ENCODE peak calls at places on chromosomes 16 and 17, in six cellular contexts. Y is cardiac fibroblast, D is brain microvascular endothelial cell, K is astrocyte of the cerebellum, M is lung, P is fibroblast of pulmonary artery. Z is an unnamed sample.

GRCh38 chr16:2486645-2487516 is 12.0 kb downstream of the TBC1D24 start:
- DNase-seq in K (no peak), Y (no peak), P (no peak), D (no peak), M (peak), Z (peak)

GRCh38 chr17:81928497-81929252 is 1.1 kb upstream of the MAFG start:
- DNase-seq in D (no peak), Y (no peak), M (no peak), P (no peak), K (no peak), Z (no peak)

GRCh38 chr16:87945351-87946042 is 5.7 kb upstream of the BANP start:
- DNase-seq in M (peak), Y (peak), P (peak), K (peak), D (peak), Z (peak)

GRCh38 chr16:5036228-5037156 is 2.8 kb upstream of the NAGPA start:
- DNase-seq in D (no peak), K (no peak), M (no peak), Y (peak), P (peak), Z (no peak)

GRCh38 chr16:3819741-3820724 is 60.5 kb downstream of the CREBBP start:
- DNase-seq in M (no peak), Y (peak), D (peak), K (peak), P (peak), Z (peak)

GRCh38 chr17:74566132-74566753 is 1.1 kb downstream of the CD300H start:
- DNase-seq in K (no peak), Y (peak), M (no peak), P (peak), D (no peak), Z (no peak)

GRCh38 chr16:79301036-79301435 is 299.5 kb downstream of the MAF start:
- DNase-seq in M (no peak), P (no peak), Y (no peak), K (no peak), D (no peak), Z (no peak)

GRCh38 chr16:66135838-66136237 is 230.7 kb upstream of the CDH5 start:
- DNase-seq in P (no peak), K (no peak), M (no peak), D (no peak), Y (no peak), Z (no peak)

GRCh38 chr17:11618861-11619566 is 20.7 kb downstream of the DNAH9 start:
- DNase-seq in D (no peak), Y (no peak), K (no peak), P (no peak), M (peak), Z (peak)

GRCh38 chr16:31092330-31092729 is 2.3 kb downstream of the VKORC1 start:
- DNase-seq in D (no peak), M (no peak), Y (no peak), P (no peak), K (no peak), Z (no peak)

GRCh38 chr17:46003907-46004748 is 5.1 kb downstream of the STH start:
- DNase-seq in Y (peak), P (peak), K (no peak), M (no peak), D (no peak), Z (peak)

GRCh38 chr16:84647830-84648594 is at the start of gene KLHL36:
- DNase-seq in P (peak), D (no peak), M (peak), K (no peak), Y (peak), Z (peak)

GRCh38 chr17:46974086-46974485 is 5.0 kb downstream of the RPRML start:
- DNase-seq in P (no peak), Y (no peak), D (no peak), K (no peak), M (no peak), Z (no peak)

GRCh38 chr16:88881090-88881580 is 14.7 kb upstream of the PABPN1L start:
- DNase-seq in P (no peak), D (no peak), M (no peak), Y (no peak), K (no peak), Z (no peak)

GRCh38 chr16:69535123-69536050 is 30.4 kb upstream of the NFAT5 start:
- DNase-seq in M (no peak), K (no peak), D (peak), P (peak), Y (peak), Z (no peak)

GRCh38 chr16:81261049-81261648 is 22.7 kb downstream of the BCO1 start:
- DNase-seq in Y (no peak), M (no peak), D (no peak), P (peak), K (no peak), Z (no peak)

GRCh38 chr17:38705803-38706624 is 941 bp downstream of the MLLT6 start:
- DNase-seq in K (no peak), D (no peak), P (peak), M (no peak), Y (peak), Z (peak)

GRCh38 chr16:49618955-49619354 is 237.0 kb downstream of the ZNF423 start:
- DNase-seq in M (no peak), Y (no peak), K (no peak), P (no peak), D (no peak), Z (no peak)

GRCh38 chr17:29451338-29451737 is 61.2 kb downstream of the TAOK1 start:
- DNase-seq in Y (no peak), D (no peak), P (no peak), K (no peak), M (no peak), Z (no peak)

GRCh38 chr16:79402356-79402755 is 198.2 kb downstream of the MAF start:
- DNase-seq in K (no peak), Y (no peak), P (no peak), M (no peak), D (no peak), Z (peak)

GRCh38 chr16:70152578-70153302 is 20.8 kb upstream of the CLEC18C start:
- DNase-seq in M (no peak), D (no peak), P (no peak), Y (no peak), K (no peak), Z (no peak)

GRCh38 chr16:83513006-83513755 is 294.6 kb upstream of the HSBP1 start:
- DNase-seq in M (no peak), K (peak), D (peak), P (peak), Y (peak), Z (no peak)

GRCh38 chr17:43517161-43517560 is 29.0 kb downstream of the ETV4 start:
- DNase-seq in M (no peak), Y (peak), K (no peak), P (peak), D (peak), Z (no peak)

GRCh38 chr16:55496509-55497145 is 12.2 kb upstream of the LPCAT2 start:
- DNase-seq in Y (no peak), D (no peak), P (no peak), K (no peak), M (peak), Z (no peak)

GRCh38 chr17:71978435-71978834 is 142.4 kb upstream of the SOX9 start:
- DNase-seq in D (no peak), K (no peak), Y (no peak), M (no peak), P (no peak), Z (no peak)

GRCh38 chr16:73572135-73572534 is 524.2 kb upstream of the ZFHX3 start:
- DNase-seq in D (peak), Y (no peak), M (peak), P (peak), K (no peak), Z (peak)

GRCh38 chr16:66606000-66606751 is 1.7 kb downstream of the CMTM3 start:
- DNase-seq in P (no peak), K (no peak), M (no peak), Y (no peak), D (no peak), Z (no peak)

GRCh38 chr17:38605230-38605851 is 411 bp downstream of the SRCIN1 start:
- DNase-seq in P (no peak), D (no peak), M (no peak), K (no peak), Y (no peak), Z (no peak)

GRCh38 chr16:49000594-49000993 is 281.0 kb downstream of the CBLN1 start:
- DNase-seq in D (no peak), Y (no peak), P (no peak), K (no peak), M (no peak), Z (no peak)

GRCh38 chr16:53881371-53881770 is 177.4 kb downstream of the FTO start:
- DNase-seq in D (peak), P (peak), M (no peak), Y (peak), K (no peak), Z (no peak)

GRCh38 chr16:27779719-27780161 is 229.8 kb downstream of the KATNIP start:
- DNase-seq in D (peak), P (peak), Y (peak), M (peak), K (peak), Z (no peak)

GRCh38 chr17:16976686-16977550 is 5.0 kb upstream of the TNFRSF13B start:
- DNase-seq in D (no peak), Y (no peak), M (no peak), P (no peak), K (no peak), Z (no peak)

GRCh38 chr17:5282639-5283217 is 644 bp downstream of the RABEP1 start:
- DNase-seq in M (peak), D (no peak), P (peak), K (no peak), Y (peak), Z (peak)

DNA sequence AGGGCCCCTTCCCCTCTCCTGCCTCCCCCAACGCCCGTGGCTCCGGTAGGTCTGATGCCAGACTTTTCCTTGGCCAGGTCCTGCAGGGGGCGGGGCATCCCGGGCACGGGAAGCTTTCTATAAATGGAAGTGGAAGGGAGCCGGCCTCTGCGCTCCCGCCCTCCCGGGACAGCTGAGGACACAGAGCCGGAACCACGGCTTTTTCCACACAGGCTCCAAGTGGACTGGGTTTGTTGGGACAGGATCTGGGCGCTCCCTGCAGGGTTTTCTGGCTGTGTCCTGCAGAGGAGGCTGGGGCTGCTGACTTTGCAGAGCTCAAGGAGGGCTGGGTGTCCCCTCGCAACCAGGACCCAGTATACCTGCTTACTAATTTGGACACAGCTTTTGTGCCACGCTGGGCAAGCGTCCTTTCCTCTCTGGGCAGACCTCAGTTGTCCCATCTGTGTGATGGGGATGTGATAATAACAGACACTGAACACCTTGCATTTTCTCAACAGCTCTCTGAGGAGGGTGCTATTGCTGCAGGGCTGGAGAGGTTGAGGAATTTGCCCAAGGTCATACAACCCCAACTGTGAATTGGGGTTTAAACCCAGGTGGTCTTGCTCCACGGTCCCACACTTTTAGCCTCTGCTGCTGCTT is 1.8 kb downstream of the TNS4 start:
- DNase-seq in D (peak), K (no peak), M (peak), P (peak), Y (peak), Z (peak)
- TF ChIP-seq CTCF in D (peak), K (no peak), M (no peak), P (no peak), Y (no peak), Z (no peak)

DNA sequence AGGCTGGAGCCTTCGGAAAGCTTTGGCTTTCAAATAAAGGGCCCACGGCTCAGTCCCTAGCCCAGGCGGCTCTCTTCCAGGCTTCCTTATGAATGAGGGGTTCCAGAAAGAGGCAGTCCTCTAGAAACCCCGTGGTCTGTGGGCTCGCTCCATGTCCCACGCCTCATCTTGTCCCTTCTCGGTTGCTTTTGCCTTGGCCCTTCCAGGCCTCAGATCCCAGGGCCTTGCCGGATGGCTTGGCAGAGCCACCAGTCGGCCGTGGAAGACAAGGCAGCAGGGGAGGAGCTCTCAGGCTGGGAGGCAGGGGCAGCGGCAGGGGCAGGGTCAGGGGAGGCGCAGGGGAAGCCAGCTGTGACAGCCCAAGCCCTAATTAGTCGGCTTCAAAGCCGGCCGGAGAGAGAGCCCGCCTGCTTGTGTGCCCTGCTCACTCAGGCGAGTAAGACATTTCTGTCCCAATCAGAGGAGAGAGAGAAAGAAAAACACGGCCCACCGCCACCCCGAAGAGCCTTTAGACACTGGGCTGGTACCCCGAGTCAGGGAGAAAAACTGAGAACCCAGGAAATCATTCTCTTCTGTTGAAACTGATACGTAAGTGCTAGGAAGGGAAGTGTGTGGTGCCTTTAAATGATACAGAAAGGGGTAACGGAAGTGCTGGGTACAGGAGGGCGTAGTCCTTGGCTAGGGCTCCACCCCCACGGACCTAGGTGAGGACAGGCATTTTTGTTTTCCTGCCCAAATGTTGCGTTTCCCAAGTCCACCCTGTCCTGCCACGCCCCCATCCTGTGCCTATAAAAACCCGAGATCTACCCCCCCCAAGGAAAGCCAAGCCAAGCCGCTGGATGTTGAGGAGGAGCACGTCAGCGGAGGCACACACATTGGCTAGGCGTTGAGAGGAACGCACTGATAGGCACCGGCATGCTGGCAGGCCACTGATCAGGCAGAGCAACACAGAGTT is 27.8 kb upstream of the MEIOC start:
- DNase-seq in M (no peak), Y (peak), K (no peak), D (no peak), P (peak), Z (peak)
- TF ChIP-seq CTCF in M (no peak), Y (no peak), K (no peak), D (peak), P (no peak), Z (no peak)

GRCh38 chr17:82933006-82933310 is 93.1 kb upstream of the ZNF750 start:
- DNase-seq in P (no peak), K (no peak), M (no peak), D (no peak), Y (no peak), Z (peak)

GRCh38 chr17:82935944-82936767 is 96.3 kb upstream of the ZNF750 start:
- DNase-seq in Y (no peak), M (no peak), P (no peak), D (no peak), K (no peak), Z (no peak)

GRCh38 chr17:82931696-82932060 is 91.9 kb upstream of the ZNF750 start:
- DNase-seq in K (peak), M (no peak), P (peak), Y (peak), D (peak), Z (no peak)

GRCh38 chr17:82932146-82933005 is 92.6 kb upstream of the ZNF750 start:
- DNase-seq in Y (peak), D (peak), K (no peak), P (peak), M (no peak), Z (peak)

GRCh38 chr17:82933911-82934310 is 94.1 kb upstream of the ZNF750 start:
- DNase-seq in K (no peak), P (no peak), M (no peak), Y (no peak), D (no peak), Z (peak)
- TF ChIP-seq CTCF in K (peak), P (no peak), M (no peak), Y (no peak), D (peak), Z (no peak)

DNA sequence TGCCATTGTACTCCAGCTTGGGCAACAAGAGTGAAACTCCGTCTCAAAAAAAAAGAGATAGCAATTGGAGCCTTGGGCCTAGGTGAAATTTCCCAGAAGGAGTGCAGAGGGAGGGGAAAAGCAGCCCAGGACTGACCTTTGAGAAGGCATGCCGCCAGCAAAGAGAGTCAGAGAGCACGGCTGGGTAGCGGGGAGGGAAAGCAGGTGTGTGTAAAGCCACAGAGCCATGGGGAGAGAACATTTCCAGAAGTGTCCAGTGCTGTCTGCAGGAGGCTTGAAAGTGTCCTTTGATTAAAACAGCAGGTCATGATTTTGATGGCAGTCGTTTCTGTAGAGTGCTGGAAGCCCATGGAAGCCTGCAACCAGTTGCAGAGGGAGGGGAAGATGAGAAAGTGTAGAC is 8.1 kb downstream of the C16orf54 start:
- DNase-seq in D (no peak), K (no peak), Y (no peak), M (no peak), P (no peak), Z (no peak)
- TF ChIP-seq CTCF in D (no peak), K (no peak), Y (no peak), M (no peak), P (no peak), Z (no peak)